ENCODE peak calls at places on chromosomes 12 and 14, in seven cellular contexts. T is GM12878, R is SK-N-SH, E is HCT116, V is Panc1, K is HepG2, I is H1. Y is an unnamed sample.
A peak's percentile ranks its signal among the peaks of the same experiment; 100 is the strongest.

GRCh38 chr12:100612557-100612956 is 39.1 kb downstream of the GAS2L3 start:
- DNase-seq in T (no peak), R (no peak), E (no peak), V (no peak), K (no peak), I (no peak), Y (no peak)

GRCh38 chr14:29906256-29906885 is 21.3 kb downstream of the PRKD1 start:
- DNase-seq in T (no peak), R (no peak), E (no peak), V (peak; percentile 78), K (peak; percentile 33), I (no peak), Y (no peak)

GRCh38 chr12:117897379-117898161 is 71.2 kb downstream of the KSR2 start:
- DNase-seq in T (peak; percentile 57), R (no peak), E (no peak), V (no peak), K (no peak), I (no peak), Y (no peak)

GRCh38 chr12:111276189-111276588 is 92.7 kb downstream of the PHETA1 start:
- DNase-seq in T (no peak), R (no peak), E (no peak), V (no peak), K (no peak), I (no peak), Y (no peak)

GRCh38 chr12:92506460-92506859 is 196.3 kb upstream of the PLEKHG7 start:
- DNase-seq in T (no peak), R (no peak), E (no peak), V (no peak), K (no peak), I (no peak), Y (no peak)

GRCh38 chr14:36281309-36281708 is 39.1 kb downstream of the MBIP start:
- DNase-seq in T (no peak), R (no peak), E (no peak), V (no peak), K (peak; percentile 55), I (no peak), Y (peak; percentile 40)

GRCh38 chr14:93917141-93917540 is 10.0 kb upstream of the FAM181A start:
- DNase-seq in T (no peak), R (no peak), E (no peak), V (no peak), K (no peak), I (no peak), Y (no peak)

GRCh38 chr14:33943081-33943480 is 7.8 kb downstream of the EGLN3 start:
- DNase-seq in T (no peak), R (peak; percentile 74), E (no peak), V (no peak), K (no peak), I (no peak), Y (peak; percentile 40)

GRCh38 chr14:95146079-95146771 is 11.1 kb downstream of the DICER1 start:
- DNase-seq in T (no peak), R (no peak), E (no peak), V (no peak), K (no peak), I (no peak), Y (no peak)

GRCh38 chr12:83641789-83642188 is 955.1 kb downstream of the TMTC2 start:
- DNase-seq in T (no peak), R (no peak), E (no peak), V (no peak), K (no peak), I (no peak), Y (no peak)

GRCh38 chr14:35257809-35258208 is 34.4 kb upstream of the PSMA6 start:
- DNase-seq in T (no peak), R (no peak), E (no peak), V (no peak), K (no peak), I (no peak), Y (no peak)

GRCh38 chr12:45518516-45519235 is 210.8 kb upstream of the ARID2 start:
- DNase-seq in T (no peak), R (peak; percentile 56), E (no peak), V (no peak), K (no peak), I (no peak), Y (no peak)

GRCh38 chr12:44875417-44875953 is 630 bp downstream of the NELL2 start:
- DNase-seq in T (no peak), R (peak; percentile 55), E (no peak), V (no peak), K (no peak), I (no peak), Y (no peak)

GRCh38 chr14:98182385-98183055 is 1089.5 kb downstream of the BCL11B start:
- DNase-seq in T (no peak), R (no peak), E (no peak), V (no peak), K (no peak), I (no peak), Y (no peak)

GRCh38 chr12:67650528-67651379 is 2.2 kb downstream of the DYRK2 start:
- DNase-seq in T (no peak), R (no peak), E (no peak), V (no peak), K (no peak), I (no peak), Y (no peak)

GRCh38 chr12:50174971-50175715 is 8.0 kb upstream of the CERS5 start:
- DNase-seq in T (no peak), R (peak; percentile 64), E (peak; percentile 58), V (peak; percentile 53), K (peak; percentile 62), I (no peak), Y (peak; percentile 51)

GRCh38 chr12:3881208-3881980 is 8.2 kb upstream of the PARP11 start:
- DNase-seq in T (no peak), R (no peak), E (no peak), V (no peak), K (no peak), I (no peak), Y (no peak)

GRCh38 chr14:29548948-29549370 is 378.7 kb downstream of the PRKD1 start:
- DNase-seq in T (peak; percentile 5), R (peak; percentile 23), E (peak; percentile 12), V (peak; percentile 24), K (peak; percentile 70), I (no peak), Y (peak; percentile 50)

GRCh38 chr14:50001146-50001998 is 108.5 kb downstream of the ARF6 start:
- DNase-seq in T (no peak), R (no peak), E (peak; percentile 87), V (no peak), K (peak; percentile 86), I (no peak), Y (peak; percentile 63)

GRCh38 chr14:103125098-103126070 is 2.1 kb downstream of the TNFAIP2 start:
- DNase-seq in T (no peak), R (no peak), E (no peak), V (no peak), K (no peak), I (no peak), Y (no peak)

GRCh38 chr12:75814856-75815754 is 216.5 kb downstream of the PHLDA1 start:
- DNase-seq in T (no peak), R (peak; percentile 40), E (no peak), V (no peak), K (no peak), I (no peak), Y (peak; percentile 13)

GRCh38 chr12:127928615-127929014 is 338.4 kb upstream of the TMEM132C start:
- DNase-seq in T (no peak), R (no peak), E (no peak), V (no peak), K (no peak), I (no peak), Y (no peak)

GRCh38 chr14:72291908-72292688 is 359.9 kb downstream of the RGS6 start:
- DNase-seq in T (peak; percentile 31), R (peak; percentile 31), E (peak; percentile 15), V (peak; percentile 15), K (peak; percentile 24), I (peak; percentile 1), Y (peak; percentile 20)

GRCh38 chr12:31973818-31974217 is 14.6 kb downstream of the RESF1 start:
- DNase-seq in T (no peak), R (no peak), E (no peak), V (no peak), K (no peak), I (no peak), Y (no peak)

GRCh38 chr12:31967569-31967968 is 8.4 kb downstream of the RESF1 start:
- DNase-seq in T (no peak), R (no peak), E (no peak), V (no peak), K (no peak), I (no peak), Y (peak; percentile 23)

GRCh38 chr12:31974673-31975072 is 15.5 kb downstream of the RESF1 start:
- DNase-seq in T (no peak), R (no peak), E (no peak), V (no peak), K (no peak), I (no peak), Y (no peak)

GRCh38 chr12:31966558-31967205 is 7.5 kb downstream of the RESF1 start:
- DNase-seq in T (no peak), R (no peak), E (no peak), V (no peak), K (no peak), I (no peak), Y (no peak)

GRCh38 chr12:31970199-31970598 is 11.0 kb downstream of the RESF1 start:
- DNase-seq in T (no peak), R (no peak), E (no peak), V (no peak), K (peak; percentile 30), I (no peak), Y (no peak)
- H3K4me3 ChIP-seq in T (no peak overlapping the region), R (no peak overlapping the region), E (no peak overlapping the region), V (no peak overlapping the region), K (no peak overlapping the region), I (no peak overlapping the region), Y (no peak overlapping the region)

GRCh38 chr12:39902823-39903222 is 203.1 kb downstream of the SLC2A13 start:
- DNase-seq in T (no peak), R (no peak), E (peak; percentile 65), V (no peak), K (no peak), I (no peak), Y (no peak)
- TF ChIP-seq SIN3A in T (no peak), R (no peak), E (peak; percentile 47), V (no peak), K (no peak), I (no peak), Y (no peak)

GRCh38 chr14:104919993-104920315 is 4.7 kb upstream of the PLD4 start:
- DNase-seq in T (no peak), R (no peak), E (no peak), V (no peak), K (no peak), I (no peak), Y (no peak)
- H3K4me3 ChIP-seq in T (no peak overlapping the region), R (no peak overlapping the region), E (no peak overlapping the region), V (no peak overlapping the region), K (no peak overlapping the region), I (no peak overlapping the region), Y (no peak overlapping the region)

DNA sequence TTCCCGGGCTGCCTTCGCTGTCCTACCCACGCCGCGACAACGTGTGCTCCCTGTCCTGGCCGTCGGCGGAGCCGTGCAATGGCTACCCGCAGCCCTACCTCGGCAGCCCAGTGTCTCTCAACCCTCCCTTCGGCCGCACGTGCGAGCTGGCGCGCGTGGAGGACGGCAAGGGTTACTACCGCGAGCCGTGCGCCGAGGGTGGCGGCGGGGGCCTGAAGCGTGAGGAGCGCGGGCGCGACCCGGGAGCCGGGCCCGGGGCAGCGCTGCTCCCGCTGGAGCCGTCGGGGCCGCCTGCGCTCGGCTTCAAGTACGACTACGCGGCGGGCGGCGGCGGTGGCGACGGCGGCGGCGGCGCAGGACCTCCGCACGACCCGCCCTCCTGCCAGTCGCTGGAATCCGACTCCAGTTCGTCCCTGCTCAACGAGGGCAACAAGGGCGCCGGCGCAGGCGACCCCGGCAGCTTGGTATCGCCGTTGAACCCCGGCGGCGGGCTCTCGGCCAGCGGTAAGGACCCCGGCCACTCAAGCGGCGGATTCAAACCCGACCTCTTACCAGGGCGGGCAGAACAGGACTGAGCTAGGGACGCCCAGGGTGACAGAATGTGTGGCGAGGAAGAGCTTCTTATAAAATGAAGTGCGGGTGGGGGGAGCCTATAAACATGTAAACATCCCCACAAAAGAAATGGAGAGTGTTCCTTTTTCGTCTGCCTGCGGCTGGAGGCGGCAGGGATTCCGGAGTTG is 503 bp downstream of the HOXC12 start:
- DNase-seq in T (no peak), R (no peak), E (no peak), V (no peak), K (no peak), I (no peak), Y (no peak)
- TF ChIP-seq SIN3A in T (no peak), R (no peak), E (no peak), V (no peak), K (no peak), I (no peak), Y (no peak)

Y was measured in K562.